ENCODE peak calls at places on chromosomes 2 and 18, in six cellular contexts. L is HS-5; C is fibroblast of mammary gland; J is activated T-helper 1 cell treated with anti-CD3 and anti-CD28 coated beads, Interleukin-2, amount 50 U/mL, for 16 hours; V is CD8-positive, alpha-beta memory T cell; O is stimulated activated naive CD8-positive, alpha-beta T cell treated with anti-CD3 and anti-CD28 coated beads, Interleukin-15, amount 100 ng/mL, for 72 hours. U is an unnamed sample.

GRCh38 chr2:67776276-67776675 is 286.5 kb downstream of the C1D start:
- DNase-seq in V (no peak), C (no peak), J (no peak), L (no peak), O (no peak), U (no peak)

GRCh38 chr2:237322564-237322963 is 91.4 kb downstream of the COL6A3 start:
- DNase-seq in V (no peak), O (no peak), J (no peak), C (no peak), L (no peak), U (peak; percentile 44)

GRCh38 chr18:75204978-75205759 is 3.8 kb downstream of the PTGR3 start:
- DNase-seq in J (no peak), L (no peak), O (no peak), C (no peak), V (no peak), U (no peak)

GRCh38 chr18:62999392-62999791 is 284.1 kb downstream of the PHLPP1 start:
- DNase-seq in O (no peak), C (peak; percentile 97), V (no peak), J (no peak), L (no peak), U (no peak)

GRCh38 chr2:71157124-71157802 is 26.8 kb downstream of the MPHOSPH10 start:
- DNase-seq in V (peak; percentile 27), L (no peak), O (peak; percentile 51), C (peak; percentile 29), J (peak; percentile 18), U (peak; percentile 59)

GRCh38 chr2:173021939-173022371 is 53.7 kb upstream of the MAP3K20 start:
- DNase-seq in L (peak; percentile 40), V (no peak), O (no peak), C (peak; percentile 55), J (no peak), U (no peak)

GRCh38 chr2:212845941-212846340 is 305.5 kb downstream of the IKZF2 start:
- DNase-seq in J (no peak), V (no peak), O (no peak), C (peak; percentile 72), L (no peak), U (no peak)

GRCh38 chr18:79952996-79953559 is 1.6 kb upstream of the SLC66A2 start:
- DNase-seq in O (no peak), L (no peak), J (no peak), V (no peak), C (no peak), U (peak; percentile 13)

GRCh38 chr18:44725300-44726096 is 44.8 kb downstream of the SETBP1 start:
- DNase-seq in C (peak; percentile 78), L (no peak), O (peak; percentile 59), V (peak; percentile 65), J (peak; percentile 7), U (no peak)

GRCh38 chr2:66275984-66276383 is 158.9 kb upstream of the MEIS1 start:
- DNase-seq in J (no peak), O (no peak), V (no peak), L (no peak), C (peak; percentile 0), U (no peak)

GRCh38 chr2:180979086-180979934 is 1.1 kb upstream of the UBE2E3 start:
- DNase-seq in O (no peak), C (peak; percentile 33), V (no peak), J (no peak), L (no peak), U (no peak)

GRCh38 chr18:32366586-32367538 is 103.8 kb downstream of the GAREM1 start:
- DNase-seq in O (no peak), J (no peak), L (no peak), V (no peak), C (peak; percentile 47), U (no peak)

GRCh38 chr2:229296016-229296415 is 24.9 kb upstream of the PID1 start:
- DNase-seq in L (no peak), J (no peak), C (peak; percentile 39), V (no peak), O (no peak), U (no peak)

GRCh38 chr2:71458413-71459083 is 5.2 kb downstream of the DYSF start:
- DNase-seq in V (no peak), C (peak; percentile 15), O (no peak), J (no peak), L (no peak), U (no peak)

GRCh38 chr2:241620419-241620769 is 16.6 kb downstream of the THAP4 start:
- DNase-seq in J (no peak), V (no peak), L (no peak), C (peak; percentile 72), O (peak; percentile 26), U (no peak)

GRCh38 chr2:76275788-76276187 is 565.1 kb upstream of the GCFC2 start:
- DNase-seq in V (no peak), O (no peak), L (no peak), J (no peak), C (no peak), U (no peak)

GRCh38 chr2:60926751-60927568 is 45.6 kb downstream of the REL start:
- DNase-seq in J (no peak), O (no peak), C (peak; percentile 41), V (no peak), L (no peak), U (no peak)

GRCh38 chr2:55168221-55169154 is 63.6 kb downstream of the CLHC1 start:
- DNase-seq in O (no peak), L (peak; percentile 54), V (peak; percentile 31), C (peak; percentile 82), J (no peak), U (peak; percentile 56)

GRCh38 chr2:97714950-97715652 is 1.7 kb downstream of the ZAP70 start:
- DNase-seq in O (no peak), L (no peak), V (no peak), C (no peak), J (no peak), U (no peak)

GRCh38 chr2:8436585-8436984 is 245.3 kb upstream of the ID2 start:
- DNase-seq in J (no peak), C (no peak), V (no peak), L (no peak), O (no peak), U (no peak)

GRCh38 chr2:37230581-37230980 is 815 bp downstream of the CEBPZ start:
- DNase-seq in L (peak; percentile 2), J (no peak), V (no peak), C (peak; percentile 21), O (no peak), U (no peak)

GRCh38 chr2:51013060-51013746 is 18.7 kb downstream of the NRXN1 start:
- DNase-seq in O (no peak), C (no peak), L (no peak), J (no peak), V (no peak), U (peak; percentile 26)

GRCh38 chr2:167181134-167181533 is 292.9 kb downstream of the XIRP2 start:
- DNase-seq in L (peak; percentile 56), V (no peak), J (no peak), O (no peak), C (peak; percentile 85), U (no peak)

GRCh38 chr2:23629417-23630110 is 244.6 kb downstream of the KLHL29 start:
- DNase-seq in J (no peak), C (no peak), V (no peak), L (no peak), O (no peak), U (no peak)

GRCh38 chr2:230220347-230220969 is 674 bp upstream of the SP110 start:
- DNase-seq in V (no peak), O (no peak), L (no peak), C (no peak), J (no peak), U (no peak)

GRCh38 chr2:15619510-15619909 is 27.8 kb downstream of the DDX1 start:
- DNase-seq in J (no peak), C (no peak), L (no peak), V (no peak), O (no peak), U (no peak)

GRCh38 chr2:166700079-166700478 is 188.2 kb upstream of the XIRP2 start:
- DNase-seq in C (peak; percentile 5), V (no peak), O (no peak), L (no peak), J (no peak), U (no peak)